ENCODE peak calls at places on chromosomes 5 and 9, in eight cellular contexts. H, O, X, M, P, Y, S and I are unnamed samples.
A peak's percentile ranks its signal among the peaks of the same experiment; 100 is the strongest.

GRCh38 chr5:20678814-20679298 is 690.9 kb upstream of the CDH18 start:
- DNase-seq in H (no peak), P (peak; percentile 10), O (peak; percentile 99), Y (no peak), S (peak; percentile 1), X (no peak), M (no peak), I (no peak)

GRCh38 chr5:113232667-113233066 is 202.1 kb downstream of the TSSK1B start:
- DNase-seq in O (no peak), H (no peak), M (no peak), X (no peak), P (no peak), S (no peak), Y (no peak), I (peak; percentile 43)

GRCh38 chr9:26326473-26327044 is 566.0 kb downstream of the CAAP1 start:
- DNase-seq in M (no peak), P (peak; percentile 50), X (peak; percentile 50), H (no peak), Y (no peak), S (peak; percentile 43), O (peak; percentile 40), I (peak; percentile 53)

GRCh38 chr9:101437806-101438232 is 2.2 kb upstream of the ALDOB start:
- DNase-seq in Y (no peak), H (no peak), S (no peak), O (no peak), M (peak; percentile 72), P (no peak), X (no peak), I (peak; percentile 85)

GRCh38 chr9:134950404-134950760 is 32.7 kb upstream of the FCN1 start:
- DNase-seq in X (no peak), M (peak; percentile 28), O (no peak), H (peak; percentile 23), P (no peak), Y (peak; percentile 6), S (no peak), I (no peak)

GRCh38 chr5:33371660-33372059 is 69.1 kb upstream of the TARS1 start:
- DNase-seq in P (peak; percentile 72), X (no peak), M (no peak), H (no peak), Y (no peak), O (no peak), S (peak; percentile 78), I (no peak)

GRCh38 chr5:135149229-135149955 is 115.4 kb upstream of the PITX1 start:
- DNase-seq in X (no peak), O (no peak), H (no peak), S (no peak), Y (no peak), M (no peak), P (no peak), I (no peak)

GRCh38 chr5:156641690-156642089 is 208.4 kb upstream of the PPP1R2B start:
- DNase-seq in X (no peak), S (no peak), Y (no peak), P (no peak), H (no peak), M (no peak), O (no peak), I (no peak)

GRCh38 chr9:132404228-132404881 is 2.3 kb downstream of the TTF1 start:
- DNase-seq in M (no peak), O (no peak), X (no peak), H (no peak), P (no peak), S (no peak), Y (no peak), I (no peak)

GRCh38 chr5:143676794-143677193 is 135.2 kb upstream of the HMHB1 start:
- DNase-seq in X (no peak), O (no peak), H (no peak), M (no peak), S (no peak), P (no peak), Y (no peak), I (no peak)

GRCh38 chr5:139649082-139649991 is 1.2 kb downstream of the CXXC5 start:
- DNase-seq in Y (peak; percentile 62), X (peak; percentile 40), M (peak; percentile 88), P (no peak), H (peak; percentile 87), O (no peak), S (no peak), I (no peak)

GRCh38 chr9:134809296-134809695 is 71.3 kb upstream of the FCN2 start:
- DNase-seq in P (no peak), X (no peak), H (no peak), S (no peak), O (no peak), Y (no peak), M (no peak), I (no peak)

GRCh38 chr9:121634800-121635261 is 16.6 kb upstream of the DAB2IP start:
- DNase-seq in H (no peak), X (peak; percentile 73), O (no peak), M (no peak), Y (no peak), S (no peak), P (no peak), I (peak; percentile 47)

GRCh38 chr9:102967979-102968378 is 27.2 kb upstream of the CYLC2 start:
- DNase-seq in M (peak; percentile 54), P (no peak), H (peak; percentile 54), O (no peak), S (no peak), X (no peak), Y (no peak), I (no peak)

DNA sequence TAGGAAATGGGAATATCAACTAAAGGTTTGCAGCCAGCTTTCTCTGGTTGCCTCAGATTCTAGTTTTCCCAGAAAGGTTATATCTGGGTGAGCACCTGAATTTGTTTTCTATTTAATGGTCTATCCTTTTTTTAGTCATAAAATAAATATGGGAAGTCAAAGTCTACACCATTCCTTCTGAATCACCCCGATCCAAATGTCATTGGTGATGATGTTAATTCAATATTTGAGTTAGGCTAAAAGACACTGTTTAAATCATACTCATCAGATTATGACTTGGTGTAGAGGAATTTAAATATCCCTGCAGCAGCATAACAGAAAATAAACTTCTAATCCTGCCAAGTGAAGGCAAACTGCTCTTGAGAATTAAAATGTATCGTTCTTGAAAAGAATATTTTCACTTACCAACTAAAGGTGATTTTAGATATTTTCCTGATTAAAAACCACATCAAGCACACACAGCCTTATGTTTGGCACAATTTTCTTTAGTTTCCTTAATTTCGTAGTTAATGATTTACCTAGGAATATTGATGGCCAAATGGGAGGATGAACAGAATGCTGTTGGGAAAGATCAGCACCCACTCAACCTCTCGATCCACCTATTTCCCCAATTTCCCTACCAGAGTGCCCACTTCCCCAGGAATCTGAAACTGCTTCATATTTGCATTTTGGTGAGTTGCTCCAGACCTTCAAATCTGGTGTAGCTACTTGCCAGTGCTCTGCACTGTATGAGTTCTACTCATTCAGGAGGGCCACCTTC is 103.1 kb upstream of the TSLP start:
- DNase-seq in M (no peak), X (no peak), O (peak; percentile 25), H (no peak), Y (no peak), S (no peak), P (no peak), I (no peak)
- TF ChIP-seq CTCF in M (no peak), X (no peak), O (no peak), H (no peak), Y (no peak), S (no peak), P (no peak), I (no peak)

DNA sequence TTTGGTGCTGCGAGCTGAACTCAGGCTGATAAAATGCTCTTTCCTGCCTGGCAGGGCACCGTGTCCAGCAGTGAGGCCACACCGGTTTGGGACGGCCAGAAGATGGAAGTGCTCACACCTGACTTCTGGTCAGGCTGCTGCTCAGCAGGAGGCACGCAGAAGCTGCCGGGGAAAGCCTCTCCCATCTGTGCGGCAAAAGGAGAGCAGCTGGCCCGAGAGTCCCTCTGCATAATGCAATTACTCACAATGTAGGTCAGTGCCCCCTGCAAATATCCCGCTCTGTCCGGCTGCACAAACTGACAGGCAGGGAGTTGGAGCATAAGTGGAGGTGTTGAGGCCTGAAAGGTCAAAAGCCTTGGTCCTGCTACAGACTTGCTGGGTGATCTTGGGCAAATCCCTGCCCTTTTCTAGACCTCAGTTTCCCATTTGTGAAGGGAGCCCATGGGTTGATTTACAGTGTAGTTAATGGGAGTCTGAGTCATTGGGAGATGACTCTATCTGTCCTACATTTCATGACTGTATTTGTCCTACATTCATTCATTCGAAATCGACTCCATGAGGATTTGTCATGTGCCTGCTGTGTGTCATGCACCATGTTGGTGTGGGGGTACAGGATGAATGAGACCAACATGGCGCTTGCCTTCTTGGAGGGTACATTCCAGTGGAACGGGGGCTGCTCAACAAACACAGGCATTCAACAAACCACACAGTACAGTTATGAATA is 61.8 kb upstream of the TBC1D2 start:
- DNase-seq in X (no peak), Y (no peak), O (no peak), S (peak; percentile 28), P (no peak), M (no peak), H (peak; percentile 51), I (no peak)
- TF ChIP-seq CTCF in X (no peak), Y (no peak), O (no peak), S (no peak), P (no peak), M (no peak), H (no peak), I (no peak)

GRCh38 chr9:78127271-78128225 is 95.9 kb upstream of the GNAQ start:
- DNase-seq in Y (no peak), M (no peak), P (no peak), O (peak; percentile 6), S (no peak), H (no peak), X (no peak), I (no peak)

GRCh38 chr9:78132688-78133033 is 101.0 kb upstream of the GNAQ start:
- DNase-seq in Y (no peak), O (no peak), X (no peak), M (no peak), P (no peak), S (no peak), H (no peak), I (no peak)

GRCh38 chr9:78131969-78132687 is 100.5 kb upstream of the GNAQ start:
- DNase-seq in M (no peak), P (no peak), Y (no peak), H (no peak), X (no peak), O (peak; percentile 49), S (no peak), I (no peak)

GRCh38 chr9:78130853-78131252 is 99.2 kb upstream of the GNAQ start:
- DNase-seq in M (no peak), O (no peak), S (no peak), P (no peak), Y (no peak), X (no peak), H (no peak), I (no peak)

DNA sequence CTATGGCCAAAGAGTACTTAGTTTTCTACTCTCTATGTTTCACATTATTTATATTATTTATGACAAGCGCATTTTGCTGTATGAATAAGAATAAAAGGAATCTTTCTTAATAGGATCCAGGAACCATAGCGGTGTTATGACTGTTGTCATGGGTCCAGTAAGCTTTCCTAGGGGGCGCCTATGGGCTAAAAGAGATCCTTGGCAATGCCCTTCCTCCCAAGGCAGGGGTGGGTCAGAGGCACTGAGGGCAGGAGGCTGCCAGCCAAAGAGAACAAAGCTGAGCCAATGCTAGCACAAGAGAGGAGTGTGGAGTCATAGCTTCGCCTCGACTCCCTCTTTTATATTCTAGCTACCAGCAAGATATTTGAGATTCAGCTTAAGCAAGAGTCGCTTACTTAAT is 98.4 kb upstream of the GNAQ start:
- DNase-seq in S (peak; percentile 17), H (no peak), O (peak; percentile 69), X (no peak), Y (no peak), M (no peak), P (no peak), I (no peak)
- TF ChIP-seq CTCF in S (peak; percentile 4), H (no peak), O (no peak), X (no peak), Y (no peak), M (no peak), P (no peak), I (no peak)

GRCh38 chr9:89615661-89616060 is 10.8 kb downstream of the GADD45G start:
- DNase-seq in X (no peak), O (no peak), M (no peak), Y (no peak), H (peak; percentile 10), P (no peak), S (no peak), I (no peak)
- TF ChIP-seq CTCF in X (no peak), O (no peak), M (no peak), Y (no peak), H (no peak), P (no peak), S (no peak), I (no peak)